ENCODE peak calls at places on chromosomes 4 and X, in eight cellular contexts. V is transverse colon, O is right lobe of liver, R is tibial nerve, E is ovary, X is stomach, L is heart left ventricle, U is uterus. P is an unnamed sample.

GRCh38 chr4:26558166-26558895 is 25.6 kb upstream of the TBC1D19 start:
- DNase-seq in V (no peak), O (no peak), R (no peak), E (no peak), X (no peak), L (no peak), U (no peak), P (no peak)

GRCh38 chrX:108299101-108299591 is 139.1 kb downstream of the COL4A6 start:
- DNase-seq in V (no peak), O (no peak), R (no peak), E (no peak), X (no peak), L (no peak), U (no peak), P (no peak)

GRCh38 chr4:2438822-2439718 is 20.3 kb downstream of the CFAP99 start:
- DNase-seq in V (no peak), O (no peak), R (no peak), E (no peak), X (no peak), L (no peak), U (no peak), P (no peak)

GRCh38 chr4:93747220-93747619 is 81.3 kb upstream of the ATOH1 start:
- DNase-seq in V (no peak), O (no peak), R (no peak), E (no peak), X (no peak), L (no peak), U (no peak), P (no peak)

GRCh38 chrX:20374866-20375530 is 108.3 kb upstream of the RPS6KA3 start:
- DNase-seq in V (no peak), O (no peak), R (no peak), E (no peak), X (no peak), L (no peak), U (no peak), P (no peak)

GRCh38 chrX:35919536-35920309 is at the start of gene CFAP47:
- DNase-seq in V (peak), O (no peak), R (no peak), E (no peak), X (peak), L (no peak), U (no peak), P (no peak)

GRCh38 chrX:42684062-42684461 is 93.9 kb downstream of the PPP1R2C start:
- DNase-seq in V (no peak), O (no peak), R (no peak), E (no peak), X (no peak), L (no peak), U (no peak), P (no peak)

GRCh38 chrX:153926594-153926862 is 464 bp upstream of the ARHGAP4 start:
- DNase-seq in V (no peak), O (no peak), R (no peak), E (no peak), X (no peak), L (no peak), U (no peak), P (no peak)

GRCh38 chr4:121822796-121823504 is 733 bp downstream of the CCNA2 start:
- DNase-seq in V (peak), O (peak), R (no peak), E (peak), X (peak), L (no peak), U (peak), P (no peak)

GRCh38 chr4:174040287-174040686 is 243.2 kb downstream of the FBXO8 start:
- DNase-seq in V (no peak), O (no peak), R (no peak), E (no peak), X (no peak), L (no peak), U (no peak), P (no peak)

GRCh38 chr4:118557298-118557851 is 127.8 kb upstream of the METTL14 start:
- DNase-seq in V (no peak), O (no peak), R (no peak), E (no peak), X (no peak), L (no peak), U (no peak), P (no peak)

GRCh38 chr4:143389543-143390195 is 53.0 kb downstream of the GAB1 start:
- DNase-seq in V (no peak), O (no peak), R (no peak), E (no peak), X (no peak), L (no peak), U (no peak), P (no peak)

GRCh38 chrX:69314436-69315348 is 149.4 kb upstream of the PJA1 start:
- DNase-seq in V (no peak), O (no peak), R (no peak), E (no peak), X (peak), L (peak), U (no peak), P (no peak)

GRCh38 chr4:139973015-139973414 is 181.0 kb downstream of the MAML3 start:
- DNase-seq in V (no peak), O (no peak), R (no peak), E (no peak), X (no peak), L (no peak), U (no peak), P (no peak)

GRCh38 chr4:25889626-25890025 is 24.4 kb upstream of the SMIM20 start:
- DNase-seq in V (no peak), O (no peak), R (no peak), E (no peak), X (no peak), L (no peak), U (no peak), P (no peak)

GRCh38 chr4:80069837-80070788 is 2.9 kb downstream of the ANTXR2 start:
- DNase-seq in V (no peak), O (no peak), R (no peak), E (no peak), X (no peak), L (no peak), U (no peak), P (no peak)

GRCh38 chr4:15479089-15479912 is 9.6 kb downstream of the CC2D2A start:
- DNase-seq in V (no peak), O (peak), R (no peak), E (peak), X (peak), L (peak), U (peak), P (no peak)

GRCh38 chr4:28277931-28278330 is 1417.3 kb downstream of the STIM2 start:
- DNase-seq in V (no peak), O (no peak), R (no peak), E (no peak), X (no peak), L (no peak), U (no peak), P (no peak)
- TF ChIP-seq POLR2A in V (no peak), O (no peak), R (no peak), E (no peak), X (no peak), L (no peak), U (no peak), P (no peak)

GRCh38 chr4:112361181-112361791 is 64.1 kb downstream of the ALPK1 start:
- DNase-seq in V (no peak), O (no peak), R (no peak), E (no peak), X (no peak), L (no peak), U (no peak), P (no peak)
- H3K27ac ChIP-seq in V (no peak), O (no peak), R (no peak), E (no peak), X (no peak), L (no peak), U (no peak), P (no peak)

GRCh38 chrX:47571896-47572295 is 10.3 kb upstream of the TIMP1 start:
- DNase-seq in V (no peak), O (no peak), R (no peak), E (no peak), X (no peak), L (no peak), U (no peak), P (no peak)

GRCh38 chrX:47571215-47571614 is 10.2 kb downstream of the ARAF start:
- DNase-seq in V (no peak), O (no peak), R (no peak), E (no peak), X (no peak), L (no peak), U (no peak), P (no peak)

GRCh38 chrX:47574096-47574553 is 8.1 kb upstream of the TIMP1 start:
- DNase-seq in V (no peak), O (no peak), R (no peak), E (peak), X (no peak), L (no peak), U (no peak), P (no peak)

GRCh38 chrX:47573334-47574095 is 8.7 kb upstream of the TIMP1 start:
- DNase-seq in V (peak), O (no peak), R (peak), E (peak), X (no peak), L (peak), U (peak), P (no peak)

DNA sequence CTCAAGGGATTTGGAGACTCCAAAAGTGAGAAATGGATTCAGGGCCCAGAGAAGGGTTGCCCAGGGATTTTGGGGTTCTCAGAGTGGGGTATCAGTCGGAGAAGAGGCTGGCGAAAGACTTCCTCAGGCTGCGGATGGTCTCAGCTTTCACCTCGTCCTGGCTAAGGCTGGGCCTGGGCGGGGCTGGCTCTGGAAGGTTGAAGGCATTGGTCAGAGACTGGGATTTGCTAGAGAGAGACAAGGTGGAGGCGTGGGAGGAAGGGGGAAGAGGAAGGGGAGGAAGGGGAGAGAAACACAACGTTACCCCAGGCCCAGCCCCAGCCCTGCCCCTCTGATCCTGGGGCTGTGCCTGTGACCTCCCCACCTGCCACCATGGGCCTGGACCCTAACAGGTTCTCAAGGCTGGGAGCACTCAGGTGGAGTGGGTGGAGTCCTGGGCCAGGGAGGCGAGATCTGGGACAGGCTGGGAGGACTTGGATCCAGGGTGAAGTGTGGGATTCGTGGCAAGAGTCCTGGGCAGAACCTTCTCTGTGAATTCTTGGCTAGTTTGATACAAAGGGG is 9.4 kb upstream of the TIMP1 start:
- DNase-seq in V (no peak), O (no peak), R (no peak), E (no peak), X (no peak), L (no peak), U (no peak), P (no peak)
- TF ChIP-seq POLR2A in V (no peak), O (no peak), R (no peak), E (no peak), X (no peak), L (no peak), U (no peak), P (no peak)

DNA sequence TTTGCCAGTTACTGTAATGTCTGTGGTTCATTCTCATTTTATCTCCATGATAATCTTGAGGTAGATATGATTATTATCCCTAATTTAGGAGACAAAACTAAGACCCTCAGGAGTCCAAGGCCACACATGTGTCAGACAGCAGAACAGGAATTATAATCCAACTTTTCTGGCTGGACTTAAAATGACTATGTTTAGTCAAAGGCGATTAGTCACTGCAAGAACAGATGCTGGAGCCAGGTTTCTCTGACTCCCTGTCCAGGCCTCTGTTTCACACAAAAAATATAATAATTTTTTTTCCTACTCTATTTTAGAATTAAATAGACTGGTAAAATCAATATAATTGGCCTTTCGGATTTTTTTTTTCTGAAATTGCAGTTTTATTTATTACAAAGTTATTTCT is 56.7 kb upstream of the TMEM131L start:
- DNase-seq in V (no peak), O (no peak), R (no peak), E (no peak), X (no peak), L (no peak), U (no peak), P (no peak)
- H3K27ac ChIP-seq in V (no peak), O (no peak), R (no peak), E (no peak), X (no peak), L (no peak), U (peak), P (no peak)

P was measured in esophagus squamous epithelium.